ENCODE peak calls at places on chromosomes 16 and 17, in five cellular contexts. S is heart left ventricle, K is tibial artery, O is A549, F is SK-N-SH. Q is an unnamed sample.

GRCh38 chr16:48203974-48204824 is 39.9 kb upstream of the LONP2 start:
- DNase-seq in S (no peak), K (no peak), F (no peak), O (peak; percentile 44), Q (no peak)

GRCh38 chr16:2458887-2459646 is 842 bp upstream of the TEDC2 start:
- DNase-seq in S (no peak), K (no peak), F (no peak), O (no peak), Q (peak; percentile 47)

GRCh38 chr16:84548971-84549844 is 44.7 kb upstream of the MEAK7 start:
- DNase-seq in F (peak; percentile 30), K (no peak), S (peak; percentile 22), O (no peak), Q (no peak)

GRCh38 chr16:69858196-69859104 is 92.7 kb upstream of the CLEC18A start:
- DNase-seq in S (no peak), K (no peak), O (no peak), F (no peak), Q (no peak)

GRCh38 chr17:5708344-5708743 is 124.0 kb upstream of the NLRP1 start:
- DNase-seq in S (no peak), K (no peak), O (no peak), F (no peak), Q (no peak)

GRCh38 chr17:10649031-10649430 is 8.1 kb downstream of the MYH3 start:
- DNase-seq in S (no peak), K (no peak), O (no peak), F (no peak), Q (no peak)

GRCh38 chr17:37543527-37544122 is 53.9 kb downstream of the DUSP14 start:
- DNase-seq in O (no peak), F (no peak), S (no peak), K (no peak), Q (no peak)

GRCh38 chr17:8300629-8301242 is 5.5 kb upstream of the SLC25A35 start:
- DNase-seq in O (peak; percentile 87), S (no peak), F (peak; percentile 83), K (peak; percentile 50), Q (peak; percentile 87)

GRCh38 chr16:89884041-89884421 is 10.6 kb downstream of the TCF25 start:
- DNase-seq in K (no peak), O (no peak), S (no peak), F (no peak), Q (no peak)

GRCh38 chr17:76697702-76698465 is 12.9 kb downstream of the MXRA7 start:
- DNase-seq in K (no peak), S (peak; percentile 63), O (no peak), F (peak; percentile 86), Q (no peak)

GRCh38 chr16:50834701-50835100 is 92.8 kb downstream of the CYLD start:
- DNase-seq in S (no peak), K (no peak), O (no peak), F (no peak), Q (no peak)

GRCh38 chr17:40456396-40456951 is 13.2 kb downstream of the IGFBP4 start:
- DNase-seq in S (peak; percentile 54), K (no peak), F (no peak), O (peak; percentile 39), Q (no peak)

GRCh38 chr17:36736201-36737156 is 135.1 kb downstream of the MRM1 start:
- DNase-seq in S (no peak), F (no peak), O (no peak), K (no peak), Q (no peak)

GRCh38 chr17:27558842-27559505 is 72.0 kb upstream of the LGALS9 start:
- DNase-seq in O (no peak), K (no peak), S (no peak), F (no peak), Q (no peak)

GRCh38 chr17:11485336-11485735 is 112.9 kb upstream of the DNAH9 start:
- DNase-seq in K (no peak), O (no peak), S (no peak), F (no peak), Q (no peak)

GRCh38 chr16:56993204-56993603 is 3.8 kb downstream of the NLRC5 start:
- DNase-seq in F (no peak), S (no peak), O (no peak), K (no peak), Q (no peak)

GRCh38 chr17:61129232-61129631 is 270.4 kb upstream of the TBX2 start:
- DNase-seq in O (no peak), F (no peak), S (no peak), K (no peak), Q (no peak)

GRCh38 chr17:52027620-52028019 is 130.9 kb downstream of the CA10 start:
- DNase-seq in S (no peak), K (no peak), F (no peak), O (peak; percentile 9), Q (no peak)

GRCh38 chr17:17351356-17351891 is 48.3 kb downstream of the NT5M start:
- DNase-seq in S (no peak), F (no peak), K (no peak), O (no peak), Q (no peak)

GRCh38 chr17:77481476-77482374 is 341.0 kb downstream of the SEC14L1 start:
- DNase-seq in O (no peak), K (no peak), S (no peak), F (no peak), Q (no peak)

GRCh38 chr16:58502217-58502921 is 2.4 kb downstream of the NDRG4 start:
- DNase-seq in S (no peak), F (no peak), K (no peak), O (no peak), Q (no peak)

GRCh38 chr17:10033982-10034381 is 128.9 kb upstream of the RCVRN start:
- DNase-seq in K (peak; percentile 60), S (peak; percentile 59), F (no peak), O (no peak), Q (no peak)

GRCh38 chr16:30485818-30486436 is 13.4 kb downstream of the ITGAL start:
- DNase-seq in F (no peak), S (no peak), O (no peak), K (no peak), Q (no peak)

GRCh38 chr16:67204076-67204475 is 5.1 kb downstream of the ELMO3 start:
- DNase-seq in K (no peak), O (no peak), S (no peak), F (no peak), Q (no peak)

GRCh38 chr16:88948781-88949490 is 28.1 kb downstream of the CBFA2T3 start:
- DNase-seq in K (no peak), O (peak; percentile 32), F (no peak), S (no peak), Q (no peak)

GRCh38 chr16:84356591-84357116 is 11.7 kb upstream of the ATP2C2 start:
- DNase-seq in F (no peak), O (no peak), K (no peak), S (no peak), Q (no peak)

GRCh38 chr16:50293994-50294855 is 27.9 kb downstream of the ADCY7 start:
- DNase-seq in O (no peak), S (peak; percentile 11), F (no peak), K (no peak), Q (no peak)

GRCh38 chr16:57084257-57084770 is 8.1 kb upstream of the CPNE2 start:
- DNase-seq in S (peak; percentile 66), O (peak; percentile 81), K (peak; percentile 55), F (peak; percentile 87), Q (peak; percentile 88)

GRCh38 chr16:77376358-77376757 is 58.5 kb downstream of the ADAMTS18 start:
- DNase-seq in K (no peak), S (no peak), F (no peak), O (peak; percentile 9), Q (peak; percentile 10)

GRCh38 chr17:3964203-3965122 is at the start of gene ATP2A3:
- DNase-seq in O (no peak), K (no peak), S (no peak), F (peak; percentile 72), Q (peak; percentile 82)
- H3K4me1 ChIP-seq in O (peaks cover 32% of the 10 kb centered on the region), K (peaks cover 56% of the 10 kb centered on the region), S (peaks cover 44% of the 10 kb centered on the region), F (peaks cover 3% of the 10 kb centered on the region), Q (peaks cover 59% of the 10 kb centered on the region)

GRCh38 chr17:41967921-41968578 is 1.5 kb downstream of the CNP start:
- DNase-seq in O (no peak), S (no peak), F (no peak), K (no peak), Q (no peak)

GRCh38 chr17:41967141-41967920 is 736 bp downstream of the CNP start:
- DNase-seq in K (no peak), F (peak; percentile 48), O (no peak), S (no peak), Q (peak; percentile 49)

GRCh38 chr17:41968676-41969075 is 2.1 kb downstream of the CNP start:
- DNase-seq in S (no peak), F (no peak), O (no peak), K (no peak), Q (no peak)

GRCh38 chr17:41966453-41967140 is at the start of gene CNP:
- DNase-seq in O (peak; percentile 92), F (peak; percentile 99), K (peak; percentile 92), S (peak; percentile 93), Q (peak; percentile 91)

GRCh38 chr17:41965694-41966375 is 760 bp upstream of the CNP start:
- DNase-seq in S (no peak), F (peak; percentile 54), K (peak; percentile 51), O (peak; percentile 71), Q (peak; percentile 50)
- H3K4me3 ChIP-seq in S (peak overlapping the region; percentile 98), F (peak overlapping the region; percentile 96), K (peak overlapping the region; percentile 90), O (peak overlapping the region; percentile 79), Q (peak overlapping the region; percentile 92)

GRCh38 chr17:1286379-1287106 is 7.1 kb downstream of the TRARG1 start:
- DNase-seq in F (no peak), O (no peak), K (no peak), S (no peak), Q (no peak)
- H3K4me1 ChIP-seq in F (no peaks in the 10 kb centered on the region), O (no peaks in the 10 kb centered on the region), K (no peaks in the 10 kb centered on the region), S (no peaks in the 10 kb centered on the region), Q (no peaks in the 10 kb centered on the region)

DNA sequence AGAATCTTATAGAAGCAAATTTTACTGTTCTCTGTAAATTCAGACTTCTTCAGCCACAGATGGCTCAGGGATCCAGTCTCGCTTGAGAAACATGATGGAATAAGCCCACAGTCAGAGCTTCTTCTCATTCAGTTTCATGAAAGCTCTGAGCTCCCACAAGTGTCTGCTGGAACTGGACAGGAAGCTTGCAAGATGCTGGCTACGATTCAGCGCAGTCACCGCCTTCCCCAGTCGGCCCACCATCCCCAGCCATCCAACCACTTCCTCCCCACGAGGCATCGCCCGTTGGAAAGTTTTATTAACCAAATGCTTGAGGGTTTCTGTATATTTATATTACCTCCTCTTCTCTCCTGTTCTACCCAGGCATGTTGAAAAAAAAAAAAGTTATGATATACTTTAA is 171.7 kb downstream of the ZFHX3 start:
- DNase-seq in O (no peak), K (peak; percentile 73), F (no peak), S (peak; percentile 83), Q (no peak)
- H3K4me3 ChIP-seq in O (no peak overlapping the region), K (no peak overlapping the region), F (no peak overlapping the region), S (no peak overlapping the region), Q (no peak overlapping the region)

Q was measured in OCI-LY7.